ENCODE peak calls at places on chromosome 22, in nine cellular contexts. W, V, K, B, O, U, Z, Q and M are unnamed samples. For H3K4me1, the result is how much of the 10 kb centered on the place peaks cover.

GRCh38 chr22:24359452-24360120 is 67.8 kb upstream of the ADORA2A start:
- DNase-seq in K (no peak), Q (no peak), W (no peak), O (no peak), U (no peak), Z (no peak), B (no peak), V (no peak), M (no peak)

GRCh38 chr22:39498802-39499201 is 3.3 kb upstream of the MIEF1 start:
- DNase-seq in O (no peak), Q (no peak), U (no peak), K (no peak), W (no peak), B (no peak), Z (no peak), V (peak), M (no peak)

GRCh38 chr22:41178425-41178975 is 26.6 kb upstream of the L3MBTL2 start:
- DNase-seq in B (peak), V (peak), K (peak), O (no peak), U (peak), Q (peak), Z (peak), W (peak), M (no peak)

GRCh38 chr22:47160141-47160541 is 397.7 kb downstream of the TBC1D22A start:
- DNase-seq in Q (no peak), W (no peak), V (peak), O (no peak), U (peak), Z (no peak), B (no peak), K (peak), M (no peak)

GRCh38 chr22:27804683-27805297 is 3.2 kb upstream of the MN1 start:
- DNase-seq in Q (peak), K (peak), V (peak), B (peak), Z (peak), U (peak), O (no peak), W (peak), M (peak)

GRCh38 chr22:27299181-27300085 is 502.1 kb downstream of the MN1 start:
- DNase-seq in V (no peak), Q (no peak), W (no peak), K (no peak), U (no peak), B (no peak), O (no peak), Z (no peak), M (no peak)

GRCh38 chr22:45997077-45997774 is 20.3 kb upstream of the WNT7B start:
- DNase-seq in V (peak), O (peak), U (peak), Z (peak), K (peak), Q (peak), W (peak), B (peak), M (peak)

GRCh38 chr22:40951795-40952602 is 821 bp downstream of the RBX1 start:
- DNase-seq in W (no peak), V (no peak), U (no peak), K (no peak), Q (no peak), O (no peak), Z (no peak), B (no peak), M (no peak)

GRCh38 chr22:50032941-50033601 is 20.5 kb upstream of the IL17REL start:
- DNase-seq in U (no peak), W (no peak), K (no peak), V (no peak), Q (no peak), B (peak), O (peak), Z (no peak), M (no peak)

GRCh38 chr22:45055936-45056335 is 46.1 kb upstream of the PHF21B start:
- DNase-seq in W (no peak), B (no peak), K (no peak), V (no peak), Z (no peak), Q (no peak), U (no peak), O (no peak), M (no peak)

GRCh38 chr22:38798496-38798895 is 4.6 kb upstream of the DNAL4 start:
- DNase-seq in K (no peak), Z (no peak), O (no peak), W (no peak), Q (no peak), B (peak), V (no peak), U (no peak), M (no peak)

GRCh38 chr22:19902245-19902699 is 39.3 kb upstream of the COMT start:
- DNase-seq in Q (no peak), B (no peak), W (no peak), K (no peak), Z (no peak), V (no peak), U (no peak), O (no peak), M (no peak)

GRCh38 chr22:42949159-42949558 is 65.8 kb downstream of the PACSIN2 start:
- DNase-seq in B (no peak), U (no peak), O (no peak), Q (no peak), Z (no peak), W (no peak), V (peak), K (peak), M (peak)

GRCh38 chr22:31891366-31892079 is 52.8 kb upstream of the YWHAH start:
- DNase-seq in W (no peak), V (no peak), Q (no peak), Z (no peak), B (no peak), O (no peak), K (no peak), U (no peak), M (no peak)

GRCh38 chr22:28800308-28801041 is at the start of gene XBP1:
- DNase-seq in K (peak), O (peak), B (peak), Z (peak), V (peak), Q (peak), W (peak), U (peak), M (peak)

GRCh38 chr22:35353318-35353717 is 27.6 kb upstream of the HMOX1 start:
- DNase-seq in B (no peak), Z (no peak), K (no peak), O (peak), U (no peak), V (no peak), W (peak), Q (peak), M (no peak)

GRCh38 chr22:49962012-49962750 is 1.6 kb downstream of the PIM3 start:
- DNase-seq in O (peak), Z (peak), W (peak), B (peak), V (peak), U (peak), Q (peak), K (peak), M (peak)

GRCh38 chr22:21710156-21710555 is 25.4 kb downstream of the YPEL1 start:
- DNase-seq in Z (no peak), O (no peak), Q (no peak), W (no peak), V (no peak), U (no peak), B (no peak), K (no peak), M (peak)

GRCh38 chr22:35413624-35414023 is 13.7 kb downstream of the MCM5 start:
- DNase-seq in O (no peak), Q (no peak), Z (no peak), K (no peak), B (no peak), U (no peak), W (no peak), V (no peak), M (no peak)

GRCh38 chr22:50696799-50697561 is 24.4 kb downstream of the SHANK3 start:
- DNase-seq in Z (no peak), U (peak), Q (no peak), O (peak), W (peak), B (peak), K (peak), V (peak), M (peak)

GRCh38 chr22:38572065-38572464 is 2.1 kb upstream of the DMC1 start:
- DNase-seq in V (no peak), Z (peak), Q (peak), K (no peak), W (no peak), U (peak), B (no peak), O (no peak), M (peak)

GRCh38 chr22:46974077-46974476 is 211.6 kb downstream of the TBC1D22A start:
- DNase-seq in V (peak), K (no peak), B (peak), U (no peak), O (no peak), Q (peak), W (no peak), Z (no peak), M (no peak)

GRCh38 chr22:45966320-45966891 is 10.6 kb downstream of the WNT7B start:
- DNase-seq in W (no peak), K (no peak), O (no peak), U (peak), Q (no peak), V (no peak), Z (no peak), B (no peak), M (no peak)

GRCh38 chr22:46033256-46034200 is 56.6 kb upstream of the WNT7B start:
- DNase-seq in K (no peak), B (no peak), V (no peak), W (no peak), Q (peak), O (peak), U (no peak), Z (no peak), M (no peak)

GRCh38 chr22:28911777-28912669 is 28.7 kb downstream of the ZNRF3 start:
- DNase-seq in O (no peak), K (no peak), Z (no peak), V (no peak), U (no peak), W (no peak), Q (peak), B (peak), M (peak)

GRCh38 chr22:28934026-28934425 is 50.7 kb downstream of the ZNRF3 start:
- DNase-seq in O (no peak), U (no peak), K (no peak), V (no peak), Q (no peak), W (no peak), Z (no peak), B (no peak), M (no peak)

GRCh38 chr22:20805972-20806471 is 32.1 kb downstream of the SERPIND1 start:
- DNase-seq in Z (no peak), V (no peak), B (no peak), U (no peak), O (no peak), W (no peak), Q (no peak), K (no peak), M (peak)

GRCh38 chr22:20532256-20532993 is 25.0 kb downstream of the MED15 start:
- DNase-seq in Q (no peak), Z (no peak), V (no peak), U (no peak), B (no peak), O (no peak), K (no peak), W (no peak), M (no peak)

GRCh38 chr22:38823076-38823475 is 20.8 kb downstream of the NPTXR start:
- DNase-seq in V (no peak), B (peak), Z (no peak), O (no peak), Q (no peak), U (no peak), W (no peak), K (no peak), M (no peak)

GRCh38 chr22:18987765-18988164 is 51.7 kb upstream of the PRODH start:
- DNase-seq in Z (no peak), O (no peak), V (peak), U (peak), B (no peak), K (no peak), Q (no peak), W (no peak), M (no peak)

GRCh38 chr22:23137905-23138520 is 3.8 kb downstream of the RSPH14 start:
- DNase-seq in K (no peak), O (no peak), W (no peak), V (no peak), U (no peak), Q (no peak), Z (no peak), B (no peak), M (no peak)
- H3K4me1 ChIP-seq in K (under half), O (under half), W (under half), V (under half), U (under half), Q (under half), Z (under half), B (under half), M (under half)

GRCh38 chr22:36946436-36947158 is 33.2 kb downstream of the CSF2RB start:
- DNase-seq in O (no peak), U (no peak), V (no peak), Q (no peak), W (no peak), K (no peak), B (no peak), Z (no peak), M (peak)
- TF ChIP-seq CTCF in O (no peak), U (no peak), V (no peak), Q (peak), W (no peak), K (no peak), B (no peak), Z (no peak), M (no peak)

GRCh38 chr22:44047891-44048301 is 23.8 kb downstream of the PARVB start:
- DNase-seq in K (no peak), V (no peak), U (no peak), B (no peak), Q (no peak), O (no peak), Z (no peak), W (no peak), M (no peak)

GRCh38 chr22:44045171-44045570 is 21.1 kb downstream of the PARVB start:
- DNase-seq in W (no peak), B (no peak), Z (no peak), O (no peak), Q (no peak), V (no peak), U (no peak), K (no peak), M (peak)

GRCh38 chr22:44049369-44050231 is 25.5 kb downstream of the PARVB start:
- DNase-seq in Z (no peak), B (no peak), V (no peak), K (no peak), W (no peak), O (no peak), Q (no peak), U (no peak), M (no peak)

GRCh38 chr22:44042822-44043221 is 18.7 kb downstream of the PARVB start:
- DNase-seq in K (no peak), Q (no peak), V (no peak), Z (no peak), B (no peak), W (no peak), O (no peak), U (no peak), M (no peak)

DNA sequence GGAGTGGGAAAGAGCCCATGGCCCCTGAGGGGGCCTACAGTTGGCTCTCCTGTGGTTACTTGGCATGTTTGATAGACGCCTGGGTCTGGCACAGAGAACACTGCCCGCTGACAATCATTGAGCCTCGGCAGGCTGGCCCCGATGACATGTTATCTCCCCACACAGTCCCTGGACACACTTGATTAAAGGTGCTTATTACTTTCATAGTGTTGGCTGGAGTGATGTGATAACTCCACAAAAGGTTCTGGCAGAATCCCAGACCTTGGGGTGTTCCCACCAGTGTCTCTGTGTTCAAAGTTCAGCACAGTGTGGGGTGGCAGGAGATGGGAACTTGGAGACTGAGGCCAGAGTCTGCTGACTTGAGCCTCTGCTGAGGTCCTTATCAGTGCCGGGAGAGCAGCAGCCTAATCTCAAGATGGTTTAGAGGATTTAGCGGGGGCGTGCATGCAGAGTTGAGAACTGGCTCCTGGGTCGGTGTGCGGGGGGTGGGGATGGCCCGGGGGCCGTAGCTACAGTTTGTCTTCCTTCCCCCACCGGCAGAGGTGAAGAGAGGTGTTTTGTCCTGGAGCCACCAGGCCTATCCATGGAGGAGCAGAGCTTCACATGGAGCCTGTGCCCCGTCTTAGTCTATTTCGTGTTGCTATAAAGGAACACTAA is 22.5 kb downstream of the PARVB start:
- DNase-seq in B (no peak), Z (no peak), V (no peak), K (no peak), Q (no peak), O (no peak), U (no peak), W (peak), M (no peak)
- H3K4me1 ChIP-seq in B (under half), Z (under half), V (under half), K (under half), Q (under half), O (under half), U (under half), W (half or more), M (under half)

GRCh38 chr22:25956801-25957200 is 212.5 kb upstream of the SEZ6L start:
- DNase-seq in B (no peak), O (no peak), Q (no peak), W (no peak), Z (no peak), V (no peak), U (no peak), K (no peak), M (no peak)
- TF ChIP-seq CTCF in B (no peak), O (no peak), Q (no peak), W (no peak), Z (no peak), V (no peak), U (no peak), K (no peak), M (no peak)

DNA sequence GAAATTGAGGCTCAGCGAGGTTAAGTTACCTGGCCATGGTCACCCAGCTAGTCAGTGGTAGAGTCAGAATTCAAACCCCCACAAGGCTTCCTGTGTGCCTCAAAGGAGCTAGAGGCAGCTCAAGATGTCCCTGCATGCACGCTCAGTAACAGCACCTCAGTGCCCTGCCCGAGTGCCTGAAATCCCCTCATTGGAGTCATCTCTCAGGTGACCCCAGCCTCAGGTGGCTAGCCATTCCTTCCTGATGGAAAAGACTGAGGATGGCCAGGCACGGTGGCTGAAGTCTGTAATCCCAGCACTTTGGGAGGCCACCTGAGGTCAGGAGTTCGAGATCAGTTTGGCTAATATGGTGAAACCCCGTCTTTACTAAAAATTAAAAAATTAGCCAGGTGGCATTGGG is 36.9 kb downstream of the LIF start:
- DNase-seq in Z (no peak), V (no peak), B (no peak), O (no peak), U (no peak), K (no peak), Q (no peak), W (no peak), M (no peak)
- H3K4me1 ChIP-seq in Z (under half), V (under half), B (under half), O (half or more), U (under half), K (under half), Q (under half), W (under half), M (half or more)

GRCh38 chr22:48361099-48361639 is 1466.5 kb downstream of the BRD1 start:
- DNase-seq in B (no peak), U (no peak), O (no peak), V (no peak), W (no peak), Z (no peak), Q (no peak), K (no peak), M (no peak)
- TF ChIP-seq CTCF in B (no peak), U (no peak), O (no peak), V (no peak), W (no peak), Z (no peak), Q (no peak), K (no peak), M (no peak)